ENCODE peak calls at places on chromosomes 6 and 20, in five cellular contexts. H, Z, D, E and I are unnamed samples.
A peak's percentile ranks its signal among the peaks of the same experiment; 100 is the strongest.

GRCh38 chr6:134060491-134061106 is 8.2 kb upstream of the SLC2A12 start:
- DNase-seq in H (no peak), Z (no peak), D (no peak), E (no peak), I (no peak)

GRCh38 chr20:23658989-23659609 is 21.3 kb upstream of the CST3 start:
- DNase-seq in H (no peak), Z (no peak), D (no peak), E (no peak), I (no peak)

GRCh38 chr20:53331151-53331973 is 262.3 kb downstream of the ZNF217 start:
- DNase-seq in H (no peak), Z (no peak), D (no peak), E (no peak), I (peak; percentile 10)

GRCh38 chr20:62584671-62585512 is 57.4 kb upstream of the SLCO4A1 start:
- DNase-seq in H (no peak), Z (no peak), D (no peak), E (no peak), I (no peak)

GRCh38 chr6:34350100-34350936 is 42.2 kb downstream of the NUDT3 start:
- DNase-seq in H (no peak), Z (no peak), D (no peak), E (no peak), I (no peak)

GRCh38 chr20:11919046-11919445 is 1.4 kb downstream of the BTBD3 start:
- DNase-seq in H (no peak), Z (no peak), D (no peak), E (no peak), I (no peak)

GRCh38 chr20:51354769-51355319 is 187.7 kb downstream of the NFATC2 start:
- DNase-seq in H (no peak), Z (no peak), D (no peak), E (peak; percentile 63), I (no peak)

GRCh38 chr6:52508261-52508739 is 68.6 kb downstream of the TRAM2 start:
- DNase-seq in H (no peak), Z (no peak), D (no peak), E (no peak), I (no peak)

GRCh38 chr20:58664883-58665282 is 13.8 kb downstream of the STX16 start:
- DNase-seq in H (no peak), Z (no peak), D (no peak), E (no peak), I (no peak)

GRCh38 chr6:168035661-168036616 is 38.5 kb downstream of the KIF25 start:
- DNase-seq in H (peak; percentile 61), Z (peak; percentile 21), D (no peak), E (no peak), I (no peak)

GRCh38 chr6:137866200-137866913 is 702 bp upstream of the TNFAIP3 start:
- DNase-seq in H (no peak), Z (no peak), D (no peak), E (peak; percentile 82), I (peak; percentile 26)

GRCh38 chr20:4552075-4552474 is 169.6 kb upstream of the PRND start:
- DNase-seq in H (no peak), Z (no peak), D (no peak), E (no peak), I (no peak)

GRCh38 chr20:64065973-64066341 is 3.0 kb downstream of the TCEA2 start:
- DNase-seq in H (peak; percentile 54), Z (no peak), D (no peak), E (no peak), I (no peak)

GRCh38 chr6:130503146-130503545 is 137.3 kb downstream of the TMEM200A start:
- DNase-seq in H (no peak), Z (no peak), D (no peak), E (no peak), I (no peak)

GRCh38 chr6:163335671-163336545 is 78.6 kb upstream of the QKI start:
- DNase-seq in H (no peak), Z (no peak), D (no peak), E (peak; percentile 78), I (no peak)

GRCh38 chr20:61044499-61044898 is 207.6 kb upstream of the CDH4 start:
- DNase-seq in H (no peak), Z (no peak), D (no peak), E (no peak), I (no peak)

GRCh38 chr6:159053781-159054398 is 9.1 kb upstream of the TAGAP start:
- DNase-seq in H (no peak), Z (no peak), D (no peak), E (no peak), I (no peak)

GRCh38 chr20:23435675-23436539 is 3.6 kb upstream of the CSTL1 start:
- DNase-seq in H (peak; percentile 66), Z (no peak), D (no peak), E (no peak), I (peak; percentile 59)

GRCh38 chr6:37920667-37921066 is 101.1 kb downstream of the ZFAND3 start:
- DNase-seq in H (no peak), Z (peak; percentile 4), D (no peak), E (no peak), I (no peak)

GRCh38 chr6:45116714-45117410 is 211.3 kb upstream of the RUNX2 start:
- DNase-seq in H (no peak), Z (no peak), D (no peak), E (no peak), I (no peak)

GRCh38 chr20:4329232-4329631 is 313.9 kb upstream of the RNF24 start:
- DNase-seq in H (no peak), Z (peak; percentile 35), D (no peak), E (no peak), I (no peak)

GRCh38 chr6:24709014-24709711 is 9.8 kb downstream of the C6orf62 start:
- DNase-seq in H (no peak), Z (no peak), D (no peak), E (no peak), I (no peak)

GRCh38 chr6:8642854-8643253 is 207.5 kb upstream of the SLC35B3 start:
- DNase-seq in H (no peak), Z (no peak), D (no peak), E (no peak), I (no peak)

GRCh38 chr6:75486850-75487568 is 6.6 kb downstream of the FILIP1 start:
- DNase-seq in H (no peak), Z (no peak), D (no peak), E (no peak), I (no peak)

GRCh38 chr20:63696311-63696627 is 183 bp upstream of the TNFRSF6B start:
- DNase-seq in H (peak; percentile 60), Z (no peak), D (peak; percentile 69), E (peak; percentile 66), I (no peak)

GRCh38 chr6:28137458-28138020 is 4.1 kb upstream of the ZKSCAN8 start:
- DNase-seq in H (no peak), Z (no peak), D (no peak), E (no peak), I (no peak)

GRCh38 chr20:50727792-50728485 is 3.4 kb upstream of the PARD6B start:
- DNase-seq in H (no peak), Z (no peak), D (no peak), E (no peak), I (no peak)

GRCh38 chr6:35052694-35053565 is 88.2 kb downstream of the TCP11 start:
- DNase-seq in H (peak; percentile 38), Z (no peak), D (no peak), E (peak; percentile 88), I (peak; percentile 48)

GRCh38 chr6:96899019-96899418 is 1.3 kb upstream of the NDUFAF4 start:
- DNase-seq in H (peak; percentile 23), Z (peak; percentile 6), D (no peak), E (no peak), I (peak; percentile 46)

GRCh38 chr6:56144538-56145324 is 102.6 kb downstream of the COL21A1 start:
- DNase-seq in H (no peak), Z (peak; percentile 10), D (no peak), E (no peak), I (no peak)

GRCh38 chr6:146896062-146896813 is 297.5 kb downstream of the ADGB start:
- DNase-seq in H (no peak), Z (no peak), D (no peak), E (no peak), I (no peak)

GRCh38 chr6:109671721-109672120 is 19.3 kb downstream of the AK9 start:
- DNase-seq in H (no peak), Z (no peak), D (no peak), E (no peak), I (no peak)

GRCh38 chr6:111057074-111057752 is 30.1 kb upstream of the SLC16A10 start:
- DNase-seq in H (peak; percentile 21), Z (peak; percentile 39), D (no peak), E (no peak), I (no peak)

GRCh38 chr20:24959591-24960301 is 10.7 kb downstream of the CST7 start:
- DNase-seq in H (no peak), Z (no peak), D (no peak), E (peak; percentile 59), I (no peak)

GRCh38 chr6:44133003-44133931 is 5.9 kb downstream of the TMEM63B start:
- DNase-seq in H (peak; percentile 69), Z (peak; percentile 35), D (no peak), E (peak; percentile 80), I (peak; percentile 16)

GRCh38 chr20:10449270-10449669 is 14.2 kb downstream of the SLX4IP start:
- DNase-seq in H (no peak), Z (no peak), D (no peak), E (no peak), I (no peak)
- TF ChIP-seq EP300 in H (no peak), Z (no peak), D (no peak), E (no peak), I (no peak)

GRCh38 chr6:32108094-32108627 is 977 bp downstream of the TNXB start:
- DNase-seq in H (peak; percentile 48), Z (no peak), D (no peak), E (peak; percentile 87), I (peak; percentile 72)

GRCh38 chr6:32109114-32109764 is at the start of gene TNXB:
- DNase-seq in H (peak; percentile 35), Z (no peak), D (no peak), E (no peak), I (no peak)

GRCh38 chr6:32108727-32109113 is 418 bp downstream of the TNXB start:
- DNase-seq in H (no peak), Z (no peak), D (no peak), E (no peak), I (no peak)

GRCh38 chr6:32105433-32105832 is 3.7 kb downstream of the TNXB start:
- DNase-seq in H (no peak), Z (no peak), D (no peak), E (no peak), I (no peak)

GRCh38 chr6:32107447-32107846 is 1.7 kb downstream of the TNXB start:
- DNase-seq in H (no peak), Z (no peak), D (no peak), E (no peak), I (no peak)
- H3K4me3 ChIP-seq in H (no peak overlapping the region), Z (no peak overlapping the region), D (no peak overlapping the region), E (peak overlapping the region; percentile 42), I (peak overlapping the region; percentile 62)

GRCh38 chr20:57582432-57583288 is 21.8 kb downstream of the PCK1 start:
- DNase-seq in H (no peak), Z (no peak), D (no peak), E (peak; percentile 93), I (peak; percentile 79)
- TF ChIP-seq EP300 in H (peak; percentile 35), Z (no peak), D (no peak), E (peak; percentile 75), I (no peak)

DNA sequence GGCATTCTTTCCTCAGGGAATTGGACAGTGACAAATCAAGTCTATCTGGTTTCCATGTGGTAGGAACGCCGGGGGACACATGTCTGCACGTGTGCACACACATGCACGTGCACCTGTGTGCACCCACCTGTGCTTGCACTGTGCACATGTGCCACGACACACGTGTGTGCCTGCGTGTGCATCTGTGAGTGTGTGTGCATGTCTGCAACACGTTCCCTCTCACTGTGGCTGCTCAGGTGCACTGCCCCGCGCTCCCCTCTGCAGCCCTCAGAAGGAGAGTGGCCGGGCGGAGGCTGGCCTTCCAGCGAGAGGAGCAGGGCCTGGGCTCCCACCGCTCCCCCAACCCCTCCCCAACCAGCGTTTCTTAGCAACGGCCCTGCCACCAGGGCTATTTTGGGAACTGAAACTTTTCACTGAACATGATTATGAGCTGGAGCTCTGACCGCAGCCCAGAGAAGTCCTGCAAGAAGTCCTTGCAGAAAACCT is 147.8 kb downstream of the PHACTR3 start:
- DNase-seq in H (peak; percentile 64), Z (no peak), D (no peak), E (no peak), I (no peak)
- H3K4me3 ChIP-seq in H (no peak overlapping the region), Z (no peak overlapping the region), D (no peak overlapping the region), E (no peak overlapping the region), I (no peak overlapping the region)